ENCODE peak calls at places on chromosomes 5 and 9, in five cellular contexts. One of them, this sample, is unnamed.

GRCh38 chr5:107232793-107233192 is 437.9 kb downstream of the EFNA5 start:
- DNase-seq in endodermal cell: no peak
- DNase-seq in CD8-positive, alpha-beta T cell: no peak
- DNase-seq in fibroblast of pulmonary artery: no peak
- DNase-seq in skeletal muscle cell: no peak
- DNase-seq in this sample: no peak

GRCh38 chr9:19049872-19050636 is 827 bp downstream of the RRAGA start:
- DNase-seq in skeletal muscle cell: no peak
- DNase-seq in CD8-positive, alpha-beta T cell: no peak
- DNase-seq in endodermal cell: peak; percentile 65
- DNase-seq in fibroblast of pulmonary artery: peak; percentile 46
- DNase-seq in this sample: peak; percentile 46

GRCh38 chr5:157464518-157465171 is 4.6 kb downstream of the NIPAL4 start:
- DNase-seq in CD8-positive, alpha-beta T cell: no peak
- DNase-seq in fibroblast of pulmonary artery: peak; percentile 88
- DNase-seq in skeletal muscle cell: peak; percentile 90
- DNase-seq in endodermal cell: peak; percentile 74
- DNase-seq in this sample: peak; percentile 95

GRCh38 chr5:33148076-33148501 is 292.7 kb upstream of the TARS1 start:
- DNase-seq in endodermal cell: no peak
- DNase-seq in CD8-positive, alpha-beta T cell: no peak
- DNase-seq in fibroblast of pulmonary artery: peak; percentile 88
- DNase-seq in skeletal muscle cell: peak; percentile 90
- DNase-seq in this sample: peak; percentile 76

GRCh38 chr5:136018814-136019777 is 9.7 kb upstream of the TGFBI start:
- DNase-seq in CD8-positive, alpha-beta T cell: no peak
- DNase-seq in endodermal cell: peak; percentile 34
- DNase-seq in fibroblast of pulmonary artery: peak; percentile 98
- DNase-seq in skeletal muscle cell: peak; percentile 97
- DNase-seq in this sample: peak; percentile 100

GRCh38 chr9:69034071-69034470 is 1.5 kb upstream of the FXN start:
- DNase-seq in CD8-positive, alpha-beta T cell: no peak
- DNase-seq in skeletal muscle cell: no peak
- DNase-seq in endodermal cell: no peak
- DNase-seq in fibroblast of pulmonary artery: no peak
- DNase-seq in this sample: no peak

GRCh38 chr9:131833906-131834305 is 94.0 kb upstream of the RAPGEF1 start:
- DNase-seq in skeletal muscle cell: no peak
- DNase-seq in CD8-positive, alpha-beta T cell: no peak
- DNase-seq in fibroblast of pulmonary artery: no peak
- DNase-seq in endodermal cell: no peak
- DNase-seq in this sample: no peak

GRCh38 chr9:72577212-72577753 is 55.9 kb downstream of the TMC1 start:
- DNase-seq in skeletal muscle cell: peak; percentile 74
- DNase-seq in fibroblast of pulmonary artery: peak; percentile 93
- DNase-seq in CD8-positive, alpha-beta T cell: no peak
- DNase-seq in endodermal cell: no peak
- DNase-seq in this sample: peak; percentile 90

GRCh38 chr5:56142620-56143431 is 90.3 kb downstream of the ANKRD55 start:
- DNase-seq in endodermal cell: no peak
- DNase-seq in skeletal muscle cell: no peak
- DNase-seq in CD8-positive, alpha-beta T cell: no peak
- DNase-seq in fibroblast of pulmonary artery: no peak
- DNase-seq in this sample: no peak

GRCh38 chr5:140875085-140876065 is at the start of gene PCDHA12:
- DNase-seq in CD8-positive, alpha-beta T cell: no peak
- DNase-seq in skeletal muscle cell: no peak
- DNase-seq in endodermal cell: peak; percentile 76
- DNase-seq in fibroblast of pulmonary artery: no peak
- DNase-seq in this sample: no peak

GRCh38 chr9:113151696-113152630 is 1.2 kb downstream of the SLC31A2 start:
- DNase-seq in fibroblast of pulmonary artery: no peak
- DNase-seq in CD8-positive, alpha-beta T cell: no peak
- DNase-seq in endodermal cell: no peak
- DNase-seq in skeletal muscle cell: no peak
- DNase-seq in this sample: peak; percentile 7

GRCh38 chr9:456365-456764 is 241.7 kb downstream of the DOCK8 start:
- DNase-seq in endodermal cell: no peak
- DNase-seq in fibroblast of pulmonary artery: no peak
- DNase-seq in CD8-positive, alpha-beta T cell: no peak
- DNase-seq in skeletal muscle cell: no peak
- DNase-seq in this sample: peak; percentile 50

GRCh38 chr5:17966636-17967402 is 332.6 kb downstream of the TAF11L14 start:
- DNase-seq in skeletal muscle cell: no peak
- DNase-seq in CD8-positive, alpha-beta T cell: no peak
- DNase-seq in endodermal cell: no peak
- DNase-seq in fibroblast of pulmonary artery: no peak
- DNase-seq in this sample: no peak

GRCh38 chr5:71782771-71783770 is 64.0 kb downstream of the CARTPT start:
- DNase-seq in endodermal cell: peak; percentile 95
- DNase-seq in CD8-positive, alpha-beta T cell: no peak
- DNase-seq in skeletal muscle cell: peak; percentile 45
- DNase-seq in fibroblast of pulmonary artery: peak; percentile 84
- DNase-seq in this sample: peak; percentile 79

GRCh38 chr9:96566401-96567202 is 53.0 kb downstream of the CDC14B start:
- DNase-seq in skeletal muscle cell: no peak
- DNase-seq in CD8-positive, alpha-beta T cell: peak; percentile 74
- DNase-seq in endodermal cell: peak; percentile 95
- DNase-seq in fibroblast of pulmonary artery: peak; percentile 26
- DNase-seq in this sample: peak; percentile 52

GRCh38 chr9:122158202-122158601 is 1.4 kb downstream of the NDUFA8 start:
- DNase-seq in endodermal cell: peak; percentile 86
- DNase-seq in CD8-positive, alpha-beta T cell: no peak
- DNase-seq in fibroblast of pulmonary artery: peak; percentile 59
- DNase-seq in skeletal muscle cell: no peak
- DNase-seq in this sample: peak; percentile 34

GRCh38 chr9:96721303-96721702 is 56.6 kb downstream of the ZNF510 start:
- DNase-seq in fibroblast of pulmonary artery: no peak
- DNase-seq in endodermal cell: no peak
- DNase-seq in skeletal muscle cell: no peak
- DNase-seq in CD8-positive, alpha-beta T cell: no peak
- DNase-seq in this sample: no peak

GRCh38 chr9:122090287-122090883 is 2.7 kb downstream of the TTLL11 start:
- DNase-seq in endodermal cell: no peak
- DNase-seq in fibroblast of pulmonary artery: no peak
- DNase-seq in CD8-positive, alpha-beta T cell: no peak
- DNase-seq in skeletal muscle cell: no peak
- DNase-seq in this sample: no peak

GRCh38 chr9:136760424-136760823 is 2.4 kb upstream of the LCN8 start:
- DNase-seq in skeletal muscle cell: no peak
- DNase-seq in fibroblast of pulmonary artery: no peak
- DNase-seq in CD8-positive, alpha-beta T cell: no peak
- DNase-seq in endodermal cell: no peak
- DNase-seq in this sample: no peak

GRCh38 chr5:103041071-103041676 is 78.8 kb downstream of the GIN1 start:
- DNase-seq in endodermal cell: no peak
- DNase-seq in fibroblast of pulmonary artery: peak; percentile 82
- DNase-seq in skeletal muscle cell: no peak
- DNase-seq in CD8-positive, alpha-beta T cell: no peak
- DNase-seq in this sample: peak; percentile 57

GRCh38 chr9:20495133-20495532 is 127.2 kb downstream of the MLLT3 start:
- DNase-seq in endodermal cell: no peak
- DNase-seq in CD8-positive, alpha-beta T cell: no peak
- DNase-seq in skeletal muscle cell: no peak
- DNase-seq in fibroblast of pulmonary artery: no peak
- DNase-seq in this sample: no peak

GRCh38 chr9:38662763-38663593 is 42.6 kb upstream of the ANKRD18A start:
- DNase-seq in CD8-positive, alpha-beta T cell: no peak
- DNase-seq in fibroblast of pulmonary artery: peak; percentile 72
- DNase-seq in endodermal cell: peak; percentile 62
- DNase-seq in skeletal muscle cell: no peak
- DNase-seq in this sample: peak; percentile 43

GRCh38 chr5:89816038-89816437 is 593.5 kb downstream of the CETN3 start:
- DNase-seq in fibroblast of pulmonary artery: no peak
- DNase-seq in endodermal cell: no peak
- DNase-seq in skeletal muscle cell: no peak
- DNase-seq in CD8-positive, alpha-beta T cell: no peak
- DNase-seq in this sample: no peak

GRCh38 chr9:101381118-101381517 is 3.7 kb downstream of the BAAT start:
- DNase-seq in CD8-positive, alpha-beta T cell: no peak
- DNase-seq in endodermal cell: no peak
- DNase-seq in fibroblast of pulmonary artery: no peak
- DNase-seq in skeletal muscle cell: no peak
- DNase-seq in this sample: no peak

GRCh38 chr9:95017661-95018060 is 291.2 kb downstream of the AOPEP start:
- DNase-seq in endodermal cell: no peak
- DNase-seq in fibroblast of pulmonary artery: no peak
- DNase-seq in skeletal muscle cell: no peak
- DNase-seq in CD8-positive, alpha-beta T cell: no peak
- DNase-seq in this sample: peak; percentile 62

GRCh38 chr9:123211081-123211480 is 57.3 kb downstream of the STRBP start:
- DNase-seq in fibroblast of pulmonary artery: no peak
- DNase-seq in CD8-positive, alpha-beta T cell: no peak
- DNase-seq in skeletal muscle cell: no peak
- DNase-seq in endodermal cell: no peak
- DNase-seq in this sample: no peak

GRCh38 chr9:129702563-129702962 is 37.1 kb downstream of the PRRX2 start:
- DNase-seq in skeletal muscle cell: no peak
- DNase-seq in fibroblast of pulmonary artery: peak; percentile 40
- DNase-seq in CD8-positive, alpha-beta T cell: no peak
- DNase-seq in endodermal cell: no peak
- DNase-seq in this sample: peak; percentile 89

GRCh38 chr9:124342402-124342945 is 72.8 kb downstream of the PSMB7 start:
- DNase-seq in fibroblast of pulmonary artery: peak; percentile 57
- DNase-seq in skeletal muscle cell: no peak
- DNase-seq in CD8-positive, alpha-beta T cell: no peak
- DNase-seq in endodermal cell: no peak
- DNase-seq in this sample: peak; percentile 66

GRCh38 chr5:125558466-125558865 is 812.0 kb upstream of the ZNF608 start:
- DNase-seq in endodermal cell: no peak
- DNase-seq in fibroblast of pulmonary artery: peak; percentile 23
- DNase-seq in CD8-positive, alpha-beta T cell: no peak
- DNase-seq in skeletal muscle cell: no peak
- DNase-seq in this sample: no peak

DNA sequence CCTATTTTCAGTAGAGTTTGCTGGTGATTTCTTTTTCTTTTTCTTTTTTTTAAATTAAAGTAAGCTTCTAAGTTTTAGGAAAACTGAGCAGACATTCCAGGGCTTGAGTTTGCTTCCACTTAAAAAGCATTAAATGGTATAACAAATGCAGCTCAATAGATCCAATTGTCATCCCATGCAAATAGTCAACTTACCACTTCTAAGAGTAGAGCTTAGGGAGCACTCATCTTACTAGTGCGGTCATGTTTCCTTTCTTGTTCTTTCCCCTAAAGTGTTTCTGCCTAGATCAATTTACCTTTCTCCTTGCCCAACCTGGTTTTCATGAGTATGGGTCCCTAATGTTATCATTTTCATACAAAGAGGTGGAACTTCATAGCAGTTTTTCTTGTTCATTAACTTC is 13.0 kb upstream of the CEP120 start:
- DNase-seq in CD8-positive, alpha-beta T cell: no peak
- DNase-seq in fibroblast of pulmonary artery: no peak
- DNase-seq in skeletal muscle cell: no peak
- DNase-seq in endodermal cell: no peak
- DNase-seq in this sample: no peak
- H3K4me3 ChIP-seq in CD8-positive, alpha-beta T cell: no peak overlapping the region
- H3K4me3 ChIP-seq in fibroblast of pulmonary artery: no peak overlapping the region
- H3K4me3 ChIP-seq in skeletal muscle cell: no peak overlapping the region
- H3K4me3 ChIP-seq in endodermal cell: no peak overlapping the region
- H3K4me3 ChIP-seq in this sample: no peak overlapping the region

DNA sequence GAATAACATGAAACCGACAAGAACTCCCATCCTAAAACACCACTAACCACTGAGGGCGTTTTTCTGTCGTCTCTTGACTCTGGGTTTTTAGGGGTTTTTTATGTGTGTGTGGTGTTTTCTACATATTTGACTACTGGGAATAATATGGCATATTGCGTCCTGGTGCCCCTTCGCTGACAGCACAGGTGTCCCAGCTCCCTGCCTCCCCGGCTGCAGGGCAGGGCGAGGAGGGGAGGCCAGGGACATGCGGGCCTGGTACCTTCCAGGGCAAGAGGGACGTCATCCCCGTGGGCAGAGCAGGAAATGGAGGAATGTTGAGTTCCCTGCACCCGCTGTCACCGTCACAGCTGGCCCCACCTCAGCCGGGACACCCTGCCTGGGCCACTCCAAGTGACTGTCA is 34.8 kb downstream of the VAV2 start:
- DNase-seq in endodermal cell: peak; percentile 68
- DNase-seq in fibroblast of pulmonary artery: no peak
- DNase-seq in skeletal muscle cell: no peak
- DNase-seq in CD8-positive, alpha-beta T cell: no peak
- DNase-seq in this sample: no peak
- H3K4me3 ChIP-seq in endodermal cell: no peak overlapping the region
- H3K4me3 ChIP-seq in fibroblast of pulmonary artery: no peak overlapping the region
- H3K4me3 ChIP-seq in skeletal muscle cell: no peak overlapping the region
- H3K4me3 ChIP-seq in CD8-positive, alpha-beta T cell: no peak overlapping the region
- H3K4me3 ChIP-seq in this sample: no peak overlapping the region

GRCh38 chr9:70261131-70261870 is 2.5 kb downstream of the SMC5 start:
- DNase-seq in fibroblast of pulmonary artery: no peak
- DNase-seq in CD8-positive, alpha-beta T cell: no peak
- DNase-seq in endodermal cell: no peak
- DNase-seq in skeletal muscle cell: no peak
- DNase-seq in this sample: peak; percentile 17
- H3K4me3 ChIP-seq in fibroblast of pulmonary artery: no peak overlapping the region
- H3K4me3 ChIP-seq in CD8-positive, alpha-beta T cell: no peak overlapping the region
- H3K4me3 ChIP-seq in endodermal cell: peak overlapping the region; percentile 87
- H3K4me3 ChIP-seq in skeletal muscle cell: no peak overlapping the region
- H3K4me3 ChIP-seq in this sample: peak overlapping the region; percentile 90

DNA sequence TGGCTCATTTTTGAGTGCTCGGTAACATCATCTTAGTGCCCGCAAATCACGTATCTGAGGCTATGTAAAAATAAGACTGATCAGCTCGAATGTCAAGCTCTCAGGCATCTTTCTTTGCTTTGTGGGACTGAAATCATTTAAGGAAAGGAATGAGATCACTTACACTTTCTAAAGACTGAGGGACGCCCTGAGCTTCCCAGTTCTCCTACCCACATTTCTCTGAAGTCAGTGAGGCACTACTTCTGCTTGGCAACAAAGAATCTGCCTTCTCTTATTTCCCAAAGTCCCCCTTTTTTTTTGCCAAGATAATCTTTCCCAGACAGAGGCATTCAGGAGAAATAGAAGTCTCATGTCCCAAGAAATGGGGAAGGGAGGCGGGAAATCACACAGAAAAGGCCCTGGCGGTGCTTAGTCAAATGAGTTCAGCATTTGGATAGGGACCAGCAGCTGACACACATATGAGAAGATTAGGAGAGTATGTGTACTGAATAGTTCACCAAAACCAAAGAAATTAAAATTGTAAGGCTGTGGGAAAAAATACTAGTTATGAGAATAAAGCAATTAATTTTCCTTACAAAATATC is 159.6 kb downstream of the MUSK start:
- DNase-seq in skeletal muscle cell: no peak
- DNase-seq in endodermal cell: no peak
- DNase-seq in fibroblast of pulmonary artery: peak; percentile 68
- DNase-seq in CD8-positive, alpha-beta T cell: no peak
- DNase-seq in this sample: peak; percentile 46
- H3K4me3 ChIP-seq in skeletal muscle cell: no peak overlapping the region
- H3K4me3 ChIP-seq in endodermal cell: peak overlapping the region; percentile 44
- H3K4me3 ChIP-seq in fibroblast of pulmonary artery: no peak overlapping the region
- H3K4me3 ChIP-seq in CD8-positive, alpha-beta T cell: no peak overlapping the region
- H3K4me3 ChIP-seq in this sample: no peak overlapping the region

This sample was measured in fibroblast of villous mesenchyme.